ENCODE peak calls at places on chromosomes 2 and 18, in eight cellular contexts. X, S, V, D, I, R, C and H are unnamed samples.

GRCh38 chr2:29212009-29212408 is 96.8 kb downstream of the CLIP4 start:
- DNase-seq in D (no peak), C (peak), R (no peak), I (no peak), S (no peak), X (no peak), V (no peak), H (no peak)

GRCh38 chr2:39243469-39244123 is at the start of gene CDKL4:
- DNase-seq in D (no peak), R (no peak), C (no peak), S (peak), X (no peak), I (no peak), V (no peak), H (no peak)

GRCh38 chr2:69567157-69567908 is 76.2 kb downstream of the AAK1 start:
- DNase-seq in R (no peak), I (no peak), D (peak), V (no peak), C (peak), S (no peak), X (no peak), H (no peak)

GRCh38 chr2:178819992-178820391 is 12.8 kb upstream of the TTN start:
- DNase-seq in R (no peak), D (no peak), I (no peak), V (no peak), X (peak), C (no peak), S (no peak), H (no peak)

GRCh38 chr2:186822323-186822722 is 26.6 kb downstream of the ZSWIM2 start:
- DNase-seq in S (no peak), D (no peak), R (no peak), X (no peak), C (no peak), V (no peak), I (no peak), H (no peak)

GRCh38 chr18:78979058-78979680 is 449 bp upstream of the SALL3 start:
- DNase-seq in R (no peak), S (no peak), D (no peak), V (peak), I (no peak), C (peak), X (no peak), H (peak)

GRCh38 chr2:72994991-72995380 is 76.5 kb downstream of the SFXN5 start:
- DNase-seq in X (no peak), V (no peak), S (no peak), C (no peak), R (no peak), D (no peak), I (no peak), H (no peak)

GRCh38 chr2:40499437-40499836 is 47.5 kb upstream of the SLC8A1 start:
- DNase-seq in X (no peak), S (no peak), R (no peak), V (no peak), D (no peak), I (no peak), C (no peak), H (no peak)

GRCh38 chr2:61328707-61329251 is 142.1 kb downstream of the USP34 start:
- DNase-seq in I (no peak), R (no peak), C (peak), S (no peak), D (peak), V (no peak), X (no peak), H (peak)

GRCh38 chr2:172096661-172097547 is 5.8 kb downstream of the DLX2 start:
- DNase-seq in S (no peak), D (peak), C (peak), V (peak), I (no peak), R (no peak), X (no peak), H (peak)

GRCh38 chr18:49487711-49488310 is 777 bp upstream of the C18orf32 start:
- DNase-seq in R (no peak), X (no peak), V (no peak), I (no peak), C (no peak), D (no peak), S (no peak), H (no peak)

GRCh38 chr2:133362061-133362476 is 206.2 kb downstream of the NCKAP5 start:
- DNase-seq in I (no peak), V (peak), X (no peak), C (peak), D (peak), R (no peak), S (no peak), H (peak)

GRCh38 chr2:60513996-60514395 is 39.5 kb downstream of the BCL11A start:
- DNase-seq in I (no peak), C (no peak), S (no peak), R (no peak), D (no peak), V (no peak), X (no peak), H (no peak)